ENCODE peak calls at places on chromosomes 12 and 14, in seven cellular contexts. One of them, this sample, is unnamed.

GRCh38 chr12:128807161-128807724 is 16.5 kb downstream of the SLC15A4 start:
- DNase-seq in fibroblast of lung: no peak
- DNase-seq in HFF-Myc: no peak
- DNase-seq in body of pancreas: peak
- DNase-seq in pancreas: no peak
- DNase-seq in astrocyte: no peak
- DNase-seq in thyroid gland: no peak
- DNase-seq in this sample: no peak

GRCh38 chr14:102731871-102732800 is 45.1 kb upstream of the TRAF3 start:
- DNase-seq in fibroblast of lung: no peak
- DNase-seq in HFF-Myc: no peak
- DNase-seq in body of pancreas: no peak
- DNase-seq in pancreas: no peak
- DNase-seq in astrocyte: no peak
- DNase-seq in thyroid gland: no peak
- DNase-seq in this sample: no peak

GRCh38 chr14:97390031-97390729 is 593.0 kb downstream of the VRK1 start:
- DNase-seq in fibroblast of lung: no peak
- DNase-seq in HFF-Myc: no peak
- DNase-seq in body of pancreas: peak
- DNase-seq in pancreas: no peak
- DNase-seq in astrocyte: no peak
- DNase-seq in thyroid gland: no peak
- DNase-seq in this sample: no peak

GRCh38 chr14:73751157-73751691 is 37.0 kb upstream of the PNMA1 start:
- DNase-seq in fibroblast of lung: no peak
- DNase-seq in HFF-Myc: no peak
- DNase-seq in body of pancreas: no peak
- DNase-seq in pancreas: no peak
- DNase-seq in astrocyte: no peak
- DNase-seq in thyroid gland: no peak
- DNase-seq in this sample: no peak

GRCh38 chr12:52975204-52975603 is 26.3 kb downstream of the KRT18 start:
- DNase-seq in fibroblast of lung: no peak
- DNase-seq in HFF-Myc: no peak
- DNase-seq in body of pancreas: no peak
- DNase-seq in pancreas: no peak
- DNase-seq in astrocyte: no peak
- DNase-seq in thyroid gland: no peak
- DNase-seq in this sample: no peak

GRCh38 chr12:121139301-121139700 is 6.6 kb downstream of the P2RX7 start:
- DNase-seq in fibroblast of lung: no peak
- DNase-seq in HFF-Myc: no peak
- DNase-seq in body of pancreas: no peak
- DNase-seq in pancreas: no peak
- DNase-seq in astrocyte: no peak
- DNase-seq in thyroid gland: no peak
- DNase-seq in this sample: no peak

GRCh38 chr12:122203968-122204828 is 689 bp downstream of the B3GNT4 start:
- DNase-seq in fibroblast of lung: no peak
- DNase-seq in HFF-Myc: no peak
- DNase-seq in body of pancreas: peak
- DNase-seq in pancreas: no peak
- DNase-seq in astrocyte: no peak
- DNase-seq in thyroid gland: peak
- DNase-seq in this sample: no peak

GRCh38 chr12:113601656-113602263 is 130.1 kb upstream of the LHX5 start:
- DNase-seq in fibroblast of lung: no peak
- DNase-seq in HFF-Myc: no peak
- DNase-seq in body of pancreas: no peak
- DNase-seq in pancreas: no peak
- DNase-seq in astrocyte: no peak
- DNase-seq in thyroid gland: no peak
- DNase-seq in this sample: no peak

GRCh38 chr14:103001226-103001625 is 56.1 kb downstream of the CDC42BPB start:
- DNase-seq in fibroblast of lung: no peak
- DNase-seq in HFF-Myc: no peak
- DNase-seq in body of pancreas: no peak
- DNase-seq in pancreas: no peak
- DNase-seq in astrocyte: no peak
- DNase-seq in thyroid gland: no peak
- DNase-seq in this sample: no peak

GRCh38 chr14:24137529-24138395 is 1.8 kb downstream of the PSME1 start:
- DNase-seq in fibroblast of lung: no peak
- DNase-seq in HFF-Myc: no peak
- DNase-seq in body of pancreas: no peak
- DNase-seq in pancreas: no peak
- DNase-seq in astrocyte: no peak
- DNase-seq in thyroid gland: no peak
- DNase-seq in this sample: no peak
- H3K4me3 ChIP-seq in fibroblast of lung: peak
- H3K4me3 ChIP-seq in HFF-Myc: no peak
- H3K4me3 ChIP-seq in body of pancreas: no peak
- H3K4me3 ChIP-seq in pancreas: no peak
- H3K4me3 ChIP-seq in astrocyte: no peak
- H3K4me3 ChIP-seq in thyroid gland: no peak
- H3K4me3 ChIP-seq in this sample: no peak

GRCh38 chr14:55411426-55412389 is at the start of gene ATG14:
- DNase-seq in fibroblast of lung: peak
- DNase-seq in HFF-Myc: peak
- DNase-seq in body of pancreas: peak
- DNase-seq in pancreas: peak
- DNase-seq in astrocyte: peak
- DNase-seq in thyroid gland: peak
- DNase-seq in this sample: peak

GRCh38 chr14:55416866-55417265 is 5.2 kb upstream of the ATG14 start:
- DNase-seq in fibroblast of lung: no peak
- DNase-seq in HFF-Myc: no peak
- DNase-seq in body of pancreas: no peak
- DNase-seq in pancreas: no peak
- DNase-seq in astrocyte: no peak
- DNase-seq in thyroid gland: peak
- DNase-seq in this sample: no peak

GRCh38 chr14:55417955-55418354 is 6.3 kb upstream of the ATG14 start:
- DNase-seq in fibroblast of lung: no peak
- DNase-seq in HFF-Myc: no peak
- DNase-seq in body of pancreas: no peak
- DNase-seq in pancreas: no peak
- DNase-seq in astrocyte: no peak
- DNase-seq in thyroid gland: no peak
- DNase-seq in this sample: no peak

GRCh38 chr14:55414551-55414950 is 2.9 kb upstream of the ATG14 start:
- DNase-seq in fibroblast of lung: no peak
- DNase-seq in HFF-Myc: no peak
- DNase-seq in body of pancreas: no peak
- DNase-seq in pancreas: no peak
- DNase-seq in astrocyte: no peak
- DNase-seq in thyroid gland: no peak
- DNase-seq in this sample: no peak

GRCh38 chr14:55412686-55413085 is 1.1 kb upstream of the ATG14 start:
- DNase-seq in fibroblast of lung: no peak
- DNase-seq in HFF-Myc: no peak
- DNase-seq in body of pancreas: no peak
- DNase-seq in pancreas: no peak
- DNase-seq in astrocyte: peak
- DNase-seq in thyroid gland: no peak
- DNase-seq in this sample: no peak
- H3K4me3 ChIP-seq in fibroblast of lung: no peak
- H3K4me3 ChIP-seq in HFF-Myc: no peak
- H3K4me3 ChIP-seq in body of pancreas: no peak
- H3K4me3 ChIP-seq in pancreas: no peak
- H3K4me3 ChIP-seq in astrocyte: no peak
- H3K4me3 ChIP-seq in thyroid gland: no peak
- H3K4me3 ChIP-seq in this sample: no peak

DNA sequence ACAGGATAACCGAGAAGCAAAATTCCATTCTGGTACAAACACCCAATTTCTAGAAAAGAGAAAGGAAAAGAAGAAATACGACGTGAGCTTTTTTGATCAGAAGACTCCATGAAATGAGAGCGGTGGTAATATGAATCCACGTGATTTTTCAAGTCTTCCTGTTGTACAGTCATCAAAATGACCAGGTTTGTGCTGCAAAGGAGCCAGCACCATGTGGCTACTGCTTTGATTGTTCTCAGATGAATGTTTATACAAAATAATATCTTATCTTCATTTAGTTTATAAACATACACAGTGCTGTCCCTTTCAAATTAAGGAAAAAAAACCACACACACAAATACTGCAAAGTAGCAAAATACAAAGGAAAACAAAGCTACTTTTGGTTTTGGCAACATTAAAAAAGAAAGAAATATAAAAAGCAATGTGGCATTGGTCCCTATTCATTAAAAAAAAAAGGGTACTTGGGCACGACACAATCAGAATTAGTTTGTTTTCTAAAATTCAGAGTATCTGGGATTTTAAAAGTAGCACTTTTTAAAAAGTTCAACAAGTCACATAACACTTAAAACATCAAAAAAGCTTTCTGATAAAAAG is 13.0 kb upstream of the SELPLG start:
- DNase-seq in fibroblast of lung: peak
- DNase-seq in HFF-Myc: no peak
- DNase-seq in body of pancreas: no peak
- DNase-seq in pancreas: no peak
- DNase-seq in astrocyte: peak
- DNase-seq in thyroid gland: no peak
- DNase-seq in this sample: no peak
- H3K4me3 ChIP-seq in fibroblast of lung: no peak
- H3K4me3 ChIP-seq in HFF-Myc: no peak
- H3K4me3 ChIP-seq in body of pancreas: no peak
- H3K4me3 ChIP-seq in pancreas: no peak
- H3K4me3 ChIP-seq in astrocyte: no peak
- H3K4me3 ChIP-seq in thyroid gland: no peak
- H3K4me3 ChIP-seq in this sample: no peak

GRCh38 chr14:32932921-32933622 is 5.6 kb upstream of the NPAS3 start:
- DNase-seq in fibroblast of lung: no peak
- DNase-seq in HFF-Myc: no peak
- DNase-seq in body of pancreas: peak
- DNase-seq in pancreas: no peak
- DNase-seq in astrocyte: no peak
- DNase-seq in thyroid gland: peak
- DNase-seq in this sample: no peak
- H3K4me3 ChIP-seq in fibroblast of lung: no peak
- H3K4me3 ChIP-seq in HFF-Myc: peak
- H3K4me3 ChIP-seq in body of pancreas: peak
- H3K4me3 ChIP-seq in pancreas: peak
- H3K4me3 ChIP-seq in astrocyte: peak
- H3K4me3 ChIP-seq in thyroid gland: peak
- H3K4me3 ChIP-seq in this sample: no peak

This sample was measured in AG04449.